ENCODE peak calls at places on chromosomes 13 and 19, in ten cellular contexts. One of them, this sample, is unnamed.

GRCh38 chr13:106680796-106681482 is 113.0 kb upstream of the ARGLU1 start:
- DNase-seq in Karpas-422: no peak
- DNase-seq in HuH-7.5: no peak
- DNase-seq in NCI-H1048: no peak
- DNase-seq in stimulated activated CD4-positive, alpha-beta T cell treated with anti-CD3 and anti-CD28 coated beads, Interleukin-4, amount 100 ng/mL, for 48 hours: no peak
- DNase-seq in ELR: no peak
- DNase-seq in amniotic stem cell: no peak
- DNase-seq in activated CD4-positive, CD25-positive, alpha-beta regulatory T cell: no peak
- DNase-seq in NCI-H1436 treated with DMSO at 0.1 percent for 48 hours: no peak
- DNase-seq in fibroblast of mammary gland: no peak
- DNase-seq in this sample: no peak

GRCh38 chr19:50792852-50793250 is 2.6 kb downstream of the ACP4 start:
- DNase-seq in Karpas-422: peak; percentile 53
- DNase-seq in HuH-7.5: no peak
- DNase-seq in NCI-H1048: no peak
- DNase-seq in stimulated activated CD4-positive, alpha-beta T cell treated with anti-CD3 and anti-CD28 coated beads, Interleukin-4, amount 100 ng/mL, for 48 hours: no peak
- DNase-seq in ELR: peak; percentile 34
- DNase-seq in amniotic stem cell: no peak
- DNase-seq in activated CD4-positive, CD25-positive, alpha-beta regulatory T cell: no peak
- DNase-seq in NCI-H1436 treated with DMSO at 0.1 percent for 48 hours: no peak
- DNase-seq in fibroblast of mammary gland: no peak
- DNase-seq in this sample: no peak

GRCh38 chr19:2059422-2060201 is 8.6 kb upstream of the MKNK2 start:
- DNase-seq in Karpas-422: peak; percentile 90
- DNase-seq in HuH-7.5: no peak
- DNase-seq in NCI-H1048: no peak
- DNase-seq in stimulated activated CD4-positive, alpha-beta T cell treated with anti-CD3 and anti-CD28 coated beads, Interleukin-4, amount 100 ng/mL, for 48 hours: no peak
- DNase-seq in ELR: peak; percentile 72
- DNase-seq in amniotic stem cell: no peak
- DNase-seq in activated CD4-positive, CD25-positive, alpha-beta regulatory T cell: no peak
- DNase-seq in NCI-H1436 treated with DMSO at 0.1 percent for 48 hours: no peak
- DNase-seq in fibroblast of mammary gland: peak; percentile 73
- DNase-seq in this sample: peak; percentile 95

GRCh38 chr19:29606420-29606747 is 301 bp downstream of the POP4 start:
- DNase-seq in Karpas-422: no peak
- DNase-seq in HuH-7.5: peak; percentile 40
- DNase-seq in NCI-H1048: no peak
- DNase-seq in stimulated activated CD4-positive, alpha-beta T cell treated with anti-CD3 and anti-CD28 coated beads, Interleukin-4, amount 100 ng/mL, for 48 hours: no peak
- DNase-seq in ELR: no peak
- DNase-seq in amniotic stem cell: no peak
- DNase-seq in activated CD4-positive, CD25-positive, alpha-beta regulatory T cell: no peak
- DNase-seq in NCI-H1436 treated with DMSO at 0.1 percent for 48 hours: no peak
- DNase-seq in fibroblast of mammary gland: no peak
- DNase-seq in this sample: no peak

GRCh38 chr19:17812099-17812498 is 9.2 kb downstream of the INSL3 start:
- DNase-seq in Karpas-422: no peak
- DNase-seq in HuH-7.5: no peak
- DNase-seq in NCI-H1048: no peak
- DNase-seq in stimulated activated CD4-positive, alpha-beta T cell treated with anti-CD3 and anti-CD28 coated beads, Interleukin-4, amount 100 ng/mL, for 48 hours: no peak
- DNase-seq in ELR: no peak
- DNase-seq in amniotic stem cell: no peak
- DNase-seq in activated CD4-positive, CD25-positive, alpha-beta regulatory T cell: no peak
- DNase-seq in NCI-H1436 treated with DMSO at 0.1 percent for 48 hours: no peak
- DNase-seq in fibroblast of mammary gland: no peak
- DNase-seq in this sample: no peak

GRCh38 chr13:94454906-94455305 is 24.6 kb downstream of the DCT start:
- DNase-seq in Karpas-422: no peak
- DNase-seq in HuH-7.5: no peak
- DNase-seq in NCI-H1048: no peak
- DNase-seq in stimulated activated CD4-positive, alpha-beta T cell treated with anti-CD3 and anti-CD28 coated beads, Interleukin-4, amount 100 ng/mL, for 48 hours: no peak
- DNase-seq in ELR: peak; percentile 42
- DNase-seq in amniotic stem cell: no peak
- DNase-seq in activated CD4-positive, CD25-positive, alpha-beta regulatory T cell: no peak
- DNase-seq in NCI-H1436 treated with DMSO at 0.1 percent for 48 hours: no peak
- DNase-seq in fibroblast of mammary gland: peak; percentile 42
- DNase-seq in this sample: no peak

GRCh38 chr13:100235311-100235901 is 146.5 kb downstream of the PCCA start:
- DNase-seq in Karpas-422: peak; percentile 84
- DNase-seq in HuH-7.5: peak; percentile 12
- DNase-seq in NCI-H1048: peak; percentile 18
- DNase-seq in stimulated activated CD4-positive, alpha-beta T cell treated with anti-CD3 and anti-CD28 coated beads, Interleukin-4, amount 100 ng/mL, for 48 hours: no peak
- DNase-seq in ELR: peak; percentile 76
- DNase-seq in amniotic stem cell: peak; percentile 4
- DNase-seq in activated CD4-positive, CD25-positive, alpha-beta regulatory T cell: no peak
- DNase-seq in NCI-H1436 treated with DMSO at 0.1 percent for 48 hours: no peak
- DNase-seq in fibroblast of mammary gland: peak; percentile 79
- DNase-seq in this sample: peak; percentile 56

GRCh38 chr13:64158910-64159309 is 2743.3 kb upstream of the PCDH20 start:
- DNase-seq in Karpas-422: no peak
- DNase-seq in HuH-7.5: no peak
- DNase-seq in NCI-H1048: no peak
- DNase-seq in stimulated activated CD4-positive, alpha-beta T cell treated with anti-CD3 and anti-CD28 coated beads, Interleukin-4, amount 100 ng/mL, for 48 hours: no peak
- DNase-seq in ELR: peak; percentile 36
- DNase-seq in amniotic stem cell: no peak
- DNase-seq in activated CD4-positive, CD25-positive, alpha-beta regulatory T cell: no peak
- DNase-seq in NCI-H1436 treated with DMSO at 0.1 percent for 48 hours: no peak
- DNase-seq in fibroblast of mammary gland: peak; percentile 34
- DNase-seq in this sample: no peak

GRCh38 chr13:52348983-52349780 is 56.8 kb downstream of the THSD1 start:
- DNase-seq in Karpas-422: no peak
- DNase-seq in HuH-7.5: no peak
- DNase-seq in NCI-H1048: no peak
- DNase-seq in stimulated activated CD4-positive, alpha-beta T cell treated with anti-CD3 and anti-CD28 coated beads, Interleukin-4, amount 100 ng/mL, for 48 hours: no peak
- DNase-seq in ELR: peak; percentile 91
- DNase-seq in amniotic stem cell: no peak
- DNase-seq in activated CD4-positive, CD25-positive, alpha-beta regulatory T cell: no peak
- DNase-seq in NCI-H1436 treated with DMSO at 0.1 percent for 48 hours: no peak
- DNase-seq in fibroblast of mammary gland: peak; percentile 92
- DNase-seq in this sample: no peak

GRCh38 chr13:68851026-68851425 is 1256.6 kb upstream of the ATXN8OS start:
- DNase-seq in Karpas-422: no peak
- DNase-seq in HuH-7.5: no peak
- DNase-seq in NCI-H1048: no peak
- DNase-seq in stimulated activated CD4-positive, alpha-beta T cell treated with anti-CD3 and anti-CD28 coated beads, Interleukin-4, amount 100 ng/mL, for 48 hours: no peak
- DNase-seq in ELR: no peak
- DNase-seq in amniotic stem cell: no peak
- DNase-seq in activated CD4-positive, CD25-positive, alpha-beta regulatory T cell: no peak
- DNase-seq in NCI-H1436 treated with DMSO at 0.1 percent for 48 hours: no peak
- DNase-seq in fibroblast of mammary gland: no peak
- DNase-seq in this sample: no peak

GRCh38 chr13:20403826-20404225 is 121.8 kb downstream of the CRYL1 start:
- DNase-seq in Karpas-422: no peak
- DNase-seq in HuH-7.5: no peak
- DNase-seq in NCI-H1048: no peak
- DNase-seq in stimulated activated CD4-positive, alpha-beta T cell treated with anti-CD3 and anti-CD28 coated beads, Interleukin-4, amount 100 ng/mL, for 48 hours: no peak
- DNase-seq in ELR: no peak
- DNase-seq in amniotic stem cell: no peak
- DNase-seq in activated CD4-positive, CD25-positive, alpha-beta regulatory T cell: no peak
- DNase-seq in NCI-H1436 treated with DMSO at 0.1 percent for 48 hours: no peak
- DNase-seq in fibroblast of mammary gland: no peak
- DNase-seq in this sample: no peak

GRCh38 chr19:30686911-30687566 is 314.9 kb downstream of the ZNF536 start:
- DNase-seq in Karpas-422: no peak
- DNase-seq in HuH-7.5: no peak
- DNase-seq in NCI-H1048: no peak
- DNase-seq in stimulated activated CD4-positive, alpha-beta T cell treated with anti-CD3 and anti-CD28 coated beads, Interleukin-4, amount 100 ng/mL, for 48 hours: no peak
- DNase-seq in ELR: no peak
- DNase-seq in amniotic stem cell: no peak
- DNase-seq in activated CD4-positive, CD25-positive, alpha-beta regulatory T cell: no peak
- DNase-seq in NCI-H1436 treated with DMSO at 0.1 percent for 48 hours: no peak
- DNase-seq in fibroblast of mammary gland: no peak
- DNase-seq in this sample: no peak

GRCh38 chr19:17468302-17469091 is 1.8 kb upstream of the SLC27A1 start:
- DNase-seq in Karpas-422: no peak
- DNase-seq in HuH-7.5: no peak
- DNase-seq in NCI-H1048: no peak
- DNase-seq in stimulated activated CD4-positive, alpha-beta T cell treated with anti-CD3 and anti-CD28 coated beads, Interleukin-4, amount 100 ng/mL, for 48 hours: no peak
- DNase-seq in ELR: no peak
- DNase-seq in amniotic stem cell: no peak
- DNase-seq in activated CD4-positive, CD25-positive, alpha-beta regulatory T cell: no peak
- DNase-seq in NCI-H1436 treated with DMSO at 0.1 percent for 48 hours: no peak
- DNase-seq in fibroblast of mammary gland: no peak
- DNase-seq in this sample: peak; percentile 74

GRCh38 chr13:30933334-30933681 is 852 bp downstream of the TEX26 start:
- DNase-seq in Karpas-422: no peak
- DNase-seq in HuH-7.5: no peak
- DNase-seq in NCI-H1048: no peak
- DNase-seq in stimulated activated CD4-positive, alpha-beta T cell treated with anti-CD3 and anti-CD28 coated beads, Interleukin-4, amount 100 ng/mL, for 48 hours: no peak
- DNase-seq in ELR: no peak
- DNase-seq in amniotic stem cell: no peak
- DNase-seq in activated CD4-positive, CD25-positive, alpha-beta regulatory T cell: no peak
- DNase-seq in NCI-H1436 treated with DMSO at 0.1 percent for 48 hours: no peak
- DNase-seq in fibroblast of mammary gland: no peak
- DNase-seq in this sample: no peak

GRCh38 chr19:9431475-9431874 is 3.9 kb downstream of the ZNF266 start:
- DNase-seq in Karpas-422: peak; percentile 77
- DNase-seq in HuH-7.5: no peak
- DNase-seq in NCI-H1048: peak; percentile 13
- DNase-seq in stimulated activated CD4-positive, alpha-beta T cell treated with anti-CD3 and anti-CD28 coated beads, Interleukin-4, amount 100 ng/mL, for 48 hours: peak; percentile 50
- DNase-seq in ELR: peak; percentile 43
- DNase-seq in amniotic stem cell: no peak
- DNase-seq in activated CD4-positive, CD25-positive, alpha-beta regulatory T cell: peak; percentile 4
- DNase-seq in NCI-H1436 treated with DMSO at 0.1 percent for 48 hours: no peak
- DNase-seq in fibroblast of mammary gland: peak; percentile 53
- DNase-seq in this sample: no peak

GRCh38 chr13:44231786-44232516 is 141.7 kb upstream of the SERP2 start:
- DNase-seq in Karpas-422: no peak
- DNase-seq in HuH-7.5: peak; percentile 49
- DNase-seq in NCI-H1048: no peak
- DNase-seq in stimulated activated CD4-positive, alpha-beta T cell treated with anti-CD3 and anti-CD28 coated beads, Interleukin-4, amount 100 ng/mL, for 48 hours: no peak
- DNase-seq in ELR: peak; percentile 97
- DNase-seq in amniotic stem cell: peak; percentile 76
- DNase-seq in activated CD4-positive, CD25-positive, alpha-beta regulatory T cell: no peak
- DNase-seq in NCI-H1436 treated with DMSO at 0.1 percent for 48 hours: no peak
- DNase-seq in fibroblast of mammary gland: peak; percentile 97
- DNase-seq in this sample: peak; percentile 95

GRCh38 chr13:36763322-36763721 is 55.7 kb upstream of the RFXAP start:
- DNase-seq in Karpas-422: no peak
- DNase-seq in HuH-7.5: no peak
- DNase-seq in NCI-H1048: no peak
- DNase-seq in stimulated activated CD4-positive, alpha-beta T cell treated with anti-CD3 and anti-CD28 coated beads, Interleukin-4, amount 100 ng/mL, for 48 hours: no peak
- DNase-seq in ELR: no peak
- DNase-seq in amniotic stem cell: no peak
- DNase-seq in activated CD4-positive, CD25-positive, alpha-beta regulatory T cell: no peak
- DNase-seq in NCI-H1436 treated with DMSO at 0.1 percent for 48 hours: no peak
- DNase-seq in fibroblast of mammary gland: no peak
- DNase-seq in this sample: no peak

GRCh38 chr19:3656747-3657394 is 30.3 kb upstream of the CACTIN start:
- DNase-seq in Karpas-422: no peak
- DNase-seq in HuH-7.5: no peak
- DNase-seq in NCI-H1048: no peak
- DNase-seq in stimulated activated CD4-positive, alpha-beta T cell treated with anti-CD3 and anti-CD28 coated beads, Interleukin-4, amount 100 ng/mL, for 48 hours: no peak
- DNase-seq in ELR: peak; percentile 25
- DNase-seq in amniotic stem cell: no peak
- DNase-seq in activated CD4-positive, CD25-positive, alpha-beta regulatory T cell: no peak
- DNase-seq in NCI-H1436 treated with DMSO at 0.1 percent for 48 hours: no peak
- DNase-seq in fibroblast of mammary gland: no peak
- DNase-seq in this sample: no peak

GRCh38 chr13:34803756-34804155 is 138.3 kb upstream of the NBEA start:
- DNase-seq in Karpas-422: no peak
- DNase-seq in HuH-7.5: no peak
- DNase-seq in NCI-H1048: no peak
- DNase-seq in stimulated activated CD4-positive, alpha-beta T cell treated with anti-CD3 and anti-CD28 coated beads, Interleukin-4, amount 100 ng/mL, for 48 hours: no peak
- DNase-seq in ELR: peak; percentile 7
- DNase-seq in amniotic stem cell: no peak
- DNase-seq in activated CD4-positive, CD25-positive, alpha-beta regulatory T cell: no peak
- DNase-seq in NCI-H1436 treated with DMSO at 0.1 percent for 48 hours: no peak
- DNase-seq in fibroblast of mammary gland: no peak
- DNase-seq in this sample: no peak

GRCh38 chr19:5693195-5694166 is 3.4 kb downstream of the RPL36 start:
- DNase-seq in Karpas-422: no peak
- DNase-seq in HuH-7.5: no peak
- DNase-seq in NCI-H1048: no peak
- DNase-seq in stimulated activated CD4-positive, alpha-beta T cell treated with anti-CD3 and anti-CD28 coated beads, Interleukin-4, amount 100 ng/mL, for 48 hours: no peak
- DNase-seq in ELR: no peak
- DNase-seq in amniotic stem cell: no peak
- DNase-seq in activated CD4-positive, CD25-positive, alpha-beta regulatory T cell: no peak
- DNase-seq in NCI-H1436 treated with DMSO at 0.1 percent for 48 hours: no peak
- DNase-seq in fibroblast of mammary gland: no peak
- DNase-seq in this sample: no peak

GRCh38 chr13:23551213-23552008 is 18.8 kb upstream of the TNFRSF19 start:
- DNase-seq in Karpas-422: no peak
- DNase-seq in HuH-7.5: no peak
- DNase-seq in NCI-H1048: no peak
- DNase-seq in stimulated activated CD4-positive, alpha-beta T cell treated with anti-CD3 and anti-CD28 coated beads, Interleukin-4, amount 100 ng/mL, for 48 hours: no peak
- DNase-seq in ELR: no peak
- DNase-seq in amniotic stem cell: no peak
- DNase-seq in activated CD4-positive, CD25-positive, alpha-beta regulatory T cell: no peak
- DNase-seq in NCI-H1436 treated with DMSO at 0.1 percent for 48 hours: no peak
- DNase-seq in fibroblast of mammary gland: no peak
- DNase-seq in this sample: no peak

GRCh38 chr13:21111546-21111945 is 50.2 kb upstream of the LATS2 start:
- DNase-seq in Karpas-422: no peak
- DNase-seq in HuH-7.5: no peak
- DNase-seq in NCI-H1048: no peak
- DNase-seq in stimulated activated CD4-positive, alpha-beta T cell treated with anti-CD3 and anti-CD28 coated beads, Interleukin-4, amount 100 ng/mL, for 48 hours: no peak
- DNase-seq in ELR: no peak
- DNase-seq in amniotic stem cell: no peak
- DNase-seq in activated CD4-positive, CD25-positive, alpha-beta regulatory T cell: no peak
- DNase-seq in NCI-H1436 treated with DMSO at 0.1 percent for 48 hours: no peak
- DNase-seq in fibroblast of mammary gland: no peak
- DNase-seq in this sample: no peak

GRCh38 chr13:49938921-49939320 is 2.8 kb upstream of the SPRYD7 start:
- DNase-seq in Karpas-422: no peak
- DNase-seq in HuH-7.5: peak; percentile 27
- DNase-seq in NCI-H1048: no peak
- DNase-seq in stimulated activated CD4-positive, alpha-beta T cell treated with anti-CD3 and anti-CD28 coated beads, Interleukin-4, amount 100 ng/mL, for 48 hours: no peak
- DNase-seq in ELR: no peak
- DNase-seq in amniotic stem cell: no peak
- DNase-seq in activated CD4-positive, CD25-positive, alpha-beta regulatory T cell: no peak
- DNase-seq in NCI-H1436 treated with DMSO at 0.1 percent for 48 hours: no peak
- DNase-seq in fibroblast of mammary gland: no peak
- DNase-seq in this sample: no peak

GRCh38 chr19:34962281-34962944 is 1.6 kb downstream of the ZNF792 start:
- DNase-seq in Karpas-422: no peak
- DNase-seq in HuH-7.5: no peak
- DNase-seq in NCI-H1048: no peak
- DNase-seq in stimulated activated CD4-positive, alpha-beta T cell treated with anti-CD3 and anti-CD28 coated beads, Interleukin-4, amount 100 ng/mL, for 48 hours: no peak
- DNase-seq in ELR: peak; percentile 64
- DNase-seq in amniotic stem cell: no peak
- DNase-seq in activated CD4-positive, CD25-positive, alpha-beta regulatory T cell: no peak
- DNase-seq in NCI-H1436 treated with DMSO at 0.1 percent for 48 hours: no peak
- DNase-seq in fibroblast of mammary gland: no peak
- DNase-seq in this sample: no peak